ENCODE peak calls at places on chromosome 16, in nine cellular contexts. Z is AG09319; O is HAP-1; U is CD8-positive, alpha-beta T cell; M is left ventricle myocardium inferior; X is Calu3; G is gastrocnemius medialis; B is stimulated activated CD8-positive, alpha-beta memory T cell treated with anti-CD3 and anti-CD28 coated beads, Interleukin-4, amount 100 ng/mL, for 24 hours; P is suprapubic skin. A is an unnamed sample.
A peak's percentile ranks its signal among the peaks of the same experiment; 100 is the strongest.

GRCh38 chr16:22188595-22189442 is 17.3 kb upstream of the EEF2K start:
- DNase-seq in Z (peak; percentile 77), O (peak; percentile 83), U (peak; percentile 42), M (peak; percentile 43), X (peak; percentile 86), G (peak; percentile 58), B (peak; percentile 47), P (peak; percentile 75), A (peak; percentile 90)

GRCh38 chr16:48636521-48636920 is 26.5 kb upstream of the N4BP1 start:
- DNase-seq in Z (no peak), O (no peak), U (no peak), M (no peak), X (no peak), G (no peak), B (no peak), P (no peak), A (no peak)

GRCh38 chr16:3029499-3030127 is 5.8 kb downstream of the THOC6 start:
- DNase-seq in Z (no peak), O (no peak), U (no peak), M (no peak), X (no peak), G (no peak), B (no peak), P (no peak), A (no peak)

GRCh38 chr16:14634389-14634725 is 1.6 kb downstream of the BFAR start:
- DNase-seq in Z (no peak), O (no peak), U (no peak), M (no peak), X (no peak), G (no peak), B (no peak), P (peak; percentile 57), A (no peak)

GRCh38 chr16:11389083-11389482 is 43.8 kb downstream of the RMI2 start:
- DNase-seq in Z (no peak), O (no peak), U (no peak), M (no peak), X (no peak), G (no peak), B (no peak), P (no peak), A (no peak)

GRCh38 chr16:66751992-66752322 is 548 bp upstream of the DYNC1LI2 start:
- DNase-seq in Z (no peak), O (no peak), U (no peak), M (no peak), X (no peak), G (no peak), B (no peak), P (no peak), A (no peak)

GRCh38 chr16:4290236-4290830 is 17.5 kb upstream of the TFAP4 start:
- DNase-seq in Z (no peak), O (no peak), U (no peak), M (no peak), X (peak; percentile 65), G (peak; percentile 79), B (no peak), P (no peak), A (peak; percentile 72)

GRCh38 chr16:12664334-12664733 is 139.4 kb downstream of the CPPED1 start:
- DNase-seq in Z (no peak), O (no peak), U (no peak), M (no peak), X (no peak), G (no peak), B (no peak), P (no peak), A (no peak)

GRCh38 chr16:68064791-68065365 is 20.3 kb upstream of the NFATC3 start:
- DNase-seq in Z (no peak), O (peak; percentile 48), U (peak; percentile 58), M (peak; percentile 63), X (peak; percentile 84), G (peak; percentile 91), B (peak; percentile 51), P (peak; percentile 77), A (peak; percentile 80)